ENCODE peak calls at places on chromosomes 2 and 18, in four cellular contexts. C is HCT116, S is K562, I is HepG2. B is an unnamed sample.

GRCh38 chr2:207239754-207240494 is 74.2 kb upstream of the KLF7 start:
- DNase-seq in C (no peak), S (no peak), I (no peak), B (no peak)

GRCh38 chr2:177872286-177872685 is 200.3 kb downstream of the PDE11A start:
- DNase-seq in C (no peak), S (no peak), I (no peak), B (no peak)

GRCh38 chr2:188922191-188922590 is 52.0 kb upstream of the COL3A1 start:
- DNase-seq in C (no peak), S (no peak), I (no peak), B (no peak)

GRCh38 chr2:105328281-105329196 is 996 bp downstream of the TGFBRAP1 start:
- DNase-seq in C (no peak), S (no peak), I (peak), B (no peak)

GRCh38 chr18:68429111-68429510 is 285.8 kb downstream of the TMX3 start:
- DNase-seq in C (no peak), S (no peak), I (no peak), B (no peak)

GRCh38 chr2:82879803-82880202 is 1579.3 kb downstream of the SUCLG1 start:
- DNase-seq in C (no peak), S (no peak), I (no peak), B (no peak)

GRCh38 chr18:55405655-55406373 is 182.2 kb downstream of the TCF4 start:
- DNase-seq in C (no peak), S (peak), I (no peak), B (no peak)

GRCh38 chr2:11319939-11320338 is 24.5 kb downstream of the ROCK2 start:
- DNase-seq in C (no peak), S (no peak), I (no peak), B (no peak)

GRCh38 chr2:145753966-145754365 is 1234.0 kb upstream of the ZEB2 start:
- DNase-seq in C (no peak), S (peak), I (peak), B (no peak)

GRCh38 chr2:64173156-64174135 is 29.2 kb upstream of the PELI1 start:
- DNase-seq in C (no peak), S (no peak), I (no peak), B (no peak)

GRCh38 chr2:104664672-104665071 is 189.2 kb upstream of the POU3F3 start:
- DNase-seq in C (no peak), S (peak), I (no peak), B (no peak)

GRCh38 chr2:168770796-168771195 is 31.6 kb upstream of the NOSTRIN start:
- DNase-seq in C (no peak), S (no peak), I (no peak), B (no peak)

GRCh38 chr2:150876201-150877085 is 385.2 kb downstream of the RBM43 start:
- DNase-seq in C (no peak), S (no peak), I (no peak), B (no peak)

GRCh38 chr2:180520816-180521595 is 459.4 kb upstream of the UBE2E3 start:
- DNase-seq in C (peak), S (no peak), I (peak), B (peak)

GRCh38 chr2:20111311-20112131 is 60.1 kb upstream of the LAPTM4A start:
- DNase-seq in C (no peak), S (no peak), I (peak), B (no peak)

GRCh38 chr2:86017901-86018896 is 87.5 kb downstream of the POLR1A start:
- DNase-seq in C (no peak), S (no peak), I (no peak), B (no peak)

GRCh38 chr2:68653538-68653982 is 10.2 kb downstream of the PROKR1 start:
- DNase-seq in C (no peak), S (peak), I (no peak), B (no peak)

GRCh38 chr2:73228631-73229030 is 4.4 kb downstream of the PRADC1 start:
- DNase-seq in C (no peak), S (no peak), I (no peak), B (no peak)

GRCh38 chr2:35199298-35199697 is 1156.3 kb upstream of the CRIM1 start:
- DNase-seq in C (no peak), S (no peak), I (no peak), B (no peak)

GRCh38 chr18:2326999-2327398 is 244.3 kb downstream of the METTL4 start:
- DNase-seq in C (no peak), S (no peak), I (no peak), B (no peak)

GRCh38 chr2:25251032-25251460 is 82.7 kb upstream of the POMC start:
- DNase-seq in C (no peak), S (peak), I (no peak), B (no peak)

GRCh38 chr2:8872821-8873432 is 35.5 kb upstream of the KIDINS220 start:
- DNase-seq in C (peak), S (peak), I (peak), B (peak)

GRCh38 chr2:11133936-11134320 is 21.3 kb upstream of the SLC66A3 start:
- DNase-seq in C (no peak), S (no peak), I (no peak), B (no peak)

GRCh38 chr2:39913648-39914456 is 134.8 kb upstream of the THUMPD2 start:
- DNase-seq in C (peak), S (peak), I (peak), B (peak)

GRCh38 chr18:46040747-46041104 is 31.3 kb downstream of the PSTPIP2 start:
- DNase-seq in C (no peak), S (no peak), I (no peak), B (no peak)

GRCh38 chr2:142603761-142604160 is 273.7 kb upstream of the KYNU start:
- DNase-seq in C (no peak), S (no peak), I (no peak), B (no peak)

GRCh38 chr18:36532394-36532793 is 234.9 kb downstream of the FHOD3 start:
- DNase-seq in C (no peak), S (no peak), I (no peak), B (no peak)

GRCh38 chr2:106038598-106039375 is 155.3 kb downstream of the UXS1 start:
- DNase-seq in C (no peak), S (no peak), I (no peak), B (no peak)

GRCh38 chr2:200171761-200172482 is 134.6 kb upstream of the SPATS2L start:
- DNase-seq in C (no peak), S (peak), I (no peak), B (no peak)

GRCh38 chr18:10417679-10418078 is 36.8 kb upstream of the APCDD1 start:
- DNase-seq in C (no peak), S (no peak), I (no peak), B (no peak)

GRCh38 chr2:232473467-232473890 is 14.2 kb downstream of the ECEL1 start:
- DNase-seq in C (no peak), S (no peak), I (no peak), B (no peak)

DNA sequence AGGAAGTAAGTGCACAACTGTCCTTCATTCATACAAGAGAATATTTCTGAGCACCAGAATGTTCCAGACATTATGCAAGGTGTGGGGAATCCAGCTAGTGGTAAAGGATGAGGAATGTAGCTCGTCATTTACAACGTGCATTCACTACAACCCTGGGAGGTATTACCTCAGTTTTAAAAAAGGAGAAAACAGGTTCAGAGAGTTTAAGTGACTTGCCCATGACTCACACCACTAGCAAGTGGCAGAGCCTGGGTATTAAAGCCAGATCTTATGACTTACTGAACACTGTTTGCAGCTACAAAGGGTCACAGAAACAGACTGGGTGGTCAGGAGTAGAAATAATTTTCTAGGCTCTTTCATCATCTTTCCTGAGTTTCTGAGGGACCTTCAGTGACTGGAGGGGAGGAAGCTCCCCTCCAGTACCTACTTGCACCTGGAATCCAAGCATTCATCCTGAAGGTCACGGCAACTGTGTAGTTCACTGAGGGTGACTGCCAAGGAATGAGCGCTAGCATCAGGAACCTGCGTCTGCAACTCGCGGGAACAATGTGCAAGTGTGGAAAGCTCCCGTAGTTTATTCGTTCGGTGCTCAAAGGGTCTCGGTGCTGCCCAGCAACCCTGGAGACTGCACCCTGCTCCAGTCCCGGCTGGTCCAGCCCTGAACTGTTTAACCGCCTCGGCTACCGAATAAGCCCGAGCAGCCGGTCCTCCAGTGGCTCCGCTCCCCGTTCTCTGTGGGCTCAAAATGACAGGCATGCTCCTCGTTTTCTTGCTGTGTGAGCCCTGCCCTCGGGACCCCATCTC is 647 bp downstream of the CCDC121 start:
- DNase-seq in C (peak), S (no peak), I (peak), B (peak)
- TF ChIP-seq TCF7L2 in C (no peak), S (no peak), I (no peak), B (no peak)

DNA sequence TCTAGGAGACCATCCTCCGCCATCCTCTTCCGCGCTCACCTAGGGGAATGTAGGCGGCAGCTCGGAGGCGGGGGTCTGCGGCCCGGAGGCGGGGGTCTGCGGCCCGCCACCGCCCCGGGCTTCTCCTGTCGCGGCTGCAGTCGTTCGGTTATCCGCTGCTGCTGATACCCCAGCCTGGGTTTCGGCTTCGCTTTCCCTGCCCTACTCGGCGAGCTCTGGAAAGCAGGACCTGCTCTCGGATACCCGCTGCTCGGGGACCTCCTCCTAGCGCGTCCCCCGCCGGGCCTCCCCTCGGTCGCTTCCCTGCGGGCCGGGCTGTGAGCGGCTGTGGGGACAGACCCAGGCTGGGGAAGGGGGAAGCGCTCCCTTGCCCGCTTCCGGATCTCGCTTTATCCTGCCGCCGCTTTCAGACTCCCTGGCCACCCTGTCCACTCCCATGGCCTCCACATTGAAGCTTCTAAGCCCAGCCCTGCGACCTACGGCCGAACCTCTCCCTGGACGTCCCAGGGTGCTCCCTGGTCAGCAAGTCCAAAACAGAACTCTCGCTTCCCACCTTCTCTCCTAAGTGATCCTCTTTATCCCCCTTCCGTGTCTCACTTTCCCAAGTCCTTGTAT is 607 bp downstream of the FKBP1B start:
- DNase-seq in C (no peak), S (no peak), I (peak), B (no peak)
- H3K4me3 ChIP-seq in C (peak), S (peak), I (peak), B (peak)

GRCh38 chr2:56287508-56287907 is 103.7 kb downstream of the CCDC85A start:
- DNase-seq in C (no peak), S (no peak), I (no peak), B (no peak)
- TF ChIP-seq TCF7L2 in C (no peak), S (no peak), I (no peak), B (no peak)

GRCh38 chr2:144071461-144071860 is 448.5 kb downstream of the ZEB2 start:
- DNase-seq in C (no peak), S (no peak), I (peak), B (no peak)
- H3K4me3 ChIP-seq in C (no peak), S (no peak), I (no peak), B (no peak)

DNA sequence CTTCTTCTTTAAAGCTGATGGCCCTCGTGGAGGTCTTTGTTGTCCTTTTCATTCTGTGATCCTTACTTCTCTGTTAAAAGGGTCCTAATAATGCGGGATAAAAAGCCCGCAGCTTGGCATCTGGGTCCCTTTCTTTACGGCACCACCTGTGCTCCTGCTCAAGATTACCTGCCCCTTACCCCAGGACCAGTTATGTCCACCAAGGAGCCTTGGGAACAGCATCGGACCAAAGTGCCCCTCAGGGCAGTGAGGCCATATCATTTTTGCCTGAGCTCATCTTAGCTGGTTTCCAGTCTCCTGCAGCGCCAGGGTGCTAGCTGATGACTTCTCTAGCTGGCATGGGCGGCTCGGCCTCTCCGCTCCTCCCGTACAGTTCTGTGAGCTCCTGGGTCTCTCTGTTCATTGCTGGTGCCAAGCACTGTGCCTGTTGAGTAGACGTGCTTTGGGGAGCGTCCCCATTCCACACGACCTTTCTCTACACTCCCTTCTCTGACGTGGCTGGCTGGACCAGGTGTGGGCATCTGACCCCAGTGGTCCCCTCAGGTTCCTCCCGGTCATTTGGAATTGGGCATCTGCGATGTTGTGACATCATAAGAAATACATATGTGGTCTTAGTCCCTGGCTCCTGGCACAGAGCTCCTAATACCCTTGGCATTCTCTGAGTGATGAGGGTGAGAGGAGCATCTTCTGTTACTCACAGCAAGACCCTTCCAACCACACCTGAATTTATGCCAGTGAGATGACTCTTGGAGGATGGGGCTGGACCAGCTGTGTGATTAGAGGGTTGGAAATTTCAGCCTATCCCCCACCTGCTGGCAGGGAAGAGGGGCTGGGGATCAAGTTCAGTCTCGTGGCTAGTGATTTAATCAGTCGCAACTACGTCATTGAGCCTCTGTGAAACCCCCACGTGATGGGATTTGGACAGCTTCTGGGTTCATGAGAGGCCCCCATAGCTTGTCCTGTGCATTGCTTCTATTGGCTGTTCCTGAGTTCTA is 134.2 kb upstream of the HS6ST1 start:
- DNase-seq in C (no peak), S (no peak), I (no peak), B (no peak)
- TF ChIP-seq TCF7L2 in C (no peak), S (no peak), I (no peak), B (no peak)

GRCh38 chr2:63054812-63055509 is 4.3 kb downstream of the OTX1 start:
- DNase-seq in C (no peak), S (no peak), I (no peak), B (no peak)

GRCh38 chr2:63053235-63053888 is 2.7 kb downstream of the OTX1 start:
- DNase-seq in C (no peak), S (no peak), I (no peak), B (no peak)

GRCh38 chr2:63052411-63053234 is 2.0 kb downstream of the OTX1 start:
- DNase-seq in C (no peak), S (no peak), I (no peak), B (no peak)

GRCh38 chr2:63055510-63056308 is 5.1 kb downstream of the OTX1 start:
- DNase-seq in C (no peak), S (no peak), I (no peak), B (no peak)

GRCh38 chr2:63053889-63054725 is 3.5 kb downstream of the OTX1 start:
- DNase-seq in C (no peak), S (no peak), I (no peak), B (no peak)
- H3K4me3 ChIP-seq in C (no peak), S (no peak), I (no peak), B (no peak)

GRCh38 chr2:46268986-46269385 is 28.2 kb upstream of the EPAS1 start:
- DNase-seq in C (no peak), S (no peak), I (no peak), B (no peak)
- TF ChIP-seq TCF7L2 in C (no peak), S (no peak), I (no peak), B (no peak)

GRCh38 chr2:236848467-236848866 is 237.2 kb upstream of the COPS8 start:
- DNase-seq in C (no peak), S (no peak), I (no peak), B (no peak)
- H3K4me3 ChIP-seq in C (no peak), S (no peak), I (no peak), B (no peak)

GRCh38 chr2:23436346-23437099 is 51.5 kb downstream of the KLHL29 start:
- DNase-seq in C (no peak), S (no peak), I (no peak), B (no peak)
- TF ChIP-seq TCF7L2 in C (no peak), S (no peak), I (no peak), B (no peak)